ENCODE peak calls at places on chromosomes 5 and 9, in five cellular contexts. U is GM12865, Z is NCI-H2029 treated with DMSO at 0.1 percent for 48 hours, H is NCI-H2081 treated with DMSO at 0.1 percent for 48 hours, W is IMR-90. E is an unnamed sample.

GRCh38 chr9:21434202-21435014 is 5.8 kb upstream of the IFNA1 start:
- DNase-seq in U (peak; percentile 71), Z (peak; percentile 39), H (no peak), W (peak; percentile 73), E (peak; percentile 6)

GRCh38 chr5:76765249-76765648 is 49.3 kb downstream of the F2R start:
- DNase-seq in U (no peak), Z (no peak), H (no peak), W (peak; percentile 95), E (no peak)

GRCh38 chr9:17021379-17021970 is 113.4 kb upstream of the CNTLN start:
- DNase-seq in U (no peak), Z (no peak), H (no peak), W (peak; percentile 47), E (no peak)

GRCh38 chr9:127946728-127947127 is 9.1 kb upstream of the DPM2 start:
- DNase-seq in U (no peak), Z (no peak), H (no peak), W (no peak), E (no peak)

GRCh38 chr9:3746296-3747275 is 220.8 kb upstream of the RFX3 start:
- DNase-seq in U (no peak), Z (no peak), H (no peak), W (peak; percentile 89), E (no peak)

GRCh38 chr5:55421074-55421529 is 113.3 kb downstream of the MTREX start:
- DNase-seq in U (peak; percentile 86), Z (no peak), H (no peak), W (peak; percentile 63), E (peak; percentile 55)

GRCh38 chr5:111383288-111383970 is 128.9 kb downstream of the STARD4 start:
- DNase-seq in U (no peak), Z (no peak), H (no peak), W (peak; percentile 42), E (no peak)

GRCh38 chr5:138664276-138664943 is 88.8 kb upstream of the CTNNA1 start:
- DNase-seq in U (no peak), Z (no peak), H (no peak), W (peak; percentile 39), E (no peak)

GRCh38 chr5:31581498-31582099 is 49.5 kb downstream of the C5orf22 start:
- DNase-seq in U (peak; percentile 38), Z (no peak), H (peak; percentile 67), W (peak; percentile 52), E (no peak)

GRCh38 chr5:60633336-60633735 is 66.6 kb downstream of the DEPDC1B start:
- DNase-seq in U (no peak), Z (no peak), H (no peak), W (peak; percentile 87), E (no peak)

GRCh38 chr5:156906807-156907206 is 56.2 kb downstream of the TIMD4 start:
- DNase-seq in U (no peak), Z (no peak), H (no peak), W (no peak), E (no peak)

GRCh38 chr5:40791715-40792139 is 6.4 kb downstream of the PRKAA1 start:
- DNase-seq in U (no peak), Z (no peak), H (no peak), W (peak; percentile 7), E (no peak)

GRCh38 chr9:80320916-80321315 is 749.2 kb downstream of the TLE4 start:
- DNase-seq in U (no peak), Z (no peak), H (no peak), W (peak; percentile 33), E (no peak)

GRCh38 chr9:125066839-125067619 is 76.3 kb downstream of the SCAI start:
- DNase-seq in U (no peak), Z (peak; percentile 31), H (no peak), W (peak; percentile 47), E (no peak)

GRCh38 chr5:163386352-163386751 is 51.0 kb upstream of the CCNG1 start:
- DNase-seq in U (no peak), Z (no peak), H (no peak), W (no peak), E (no peak)

GRCh38 chr5:93512799-93513198 is 68.2 kb downstream of the NR2F1-AS1 start:
- DNase-seq in U (no peak), Z (no peak), H (no peak), W (peak; percentile 95), E (no peak)

GRCh38 chr9:23702311-23702922 is 123.6 kb downstream of the ELAVL2 start:
- DNase-seq in U (no peak), Z (no peak), H (no peak), W (no peak), E (no peak)

GRCh38 chr5:5306696-5307095 is 115.8 kb upstream of the ICE1 start:
- DNase-seq in U (no peak), Z (no peak), H (no peak), W (peak; percentile 4), E (no peak)

GRCh38 chr9:35831040-35831439 is 2.0 kb downstream of the TMEM8B start:
- DNase-seq in U (no peak), Z (no peak), H (no peak), W (no peak), E (no peak)

GRCh38 chr5:176850371-176851245 is 40.2 kb downstream of the UNC5A start:
- DNase-seq in U (no peak), Z (no peak), H (no peak), W (no peak), E (no peak)

GRCh38 chr9:134644715-134645606 is 3.4 kb downstream of the COL5A1 start:
- DNase-seq in U (no peak), Z (no peak), H (no peak), W (peak; percentile 99), E (no peak)

GRCh38 chr5:114122852-114123251 is 239.0 kb upstream of the KCNN2 start:
- DNase-seq in U (no peak), Z (no peak), H (no peak), W (no peak), E (no peak)

GRCh38 chr9:137589441-137590122 is 730 bp downstream of the ZMYND19 start:
- DNase-seq in U (peak; percentile 40), Z (no peak), H (no peak), W (no peak), E (no peak)

GRCh38 chr9:107866912-107867311 is 377.3 kb upstream of the KLF4 start:
- DNase-seq in U (no peak), Z (no peak), H (no peak), W (peak; percentile 23), E (no peak)

GRCh38 chr9:121277518-121278275 is 9.7 kb downstream of the GSN start:
- DNase-seq in U (no peak), Z (no peak), H (no peak), W (peak; percentile 77), E (no peak)

GRCh38 chr9:116628706-116629105 is 58.4 kb upstream of the TRIM32 start:
- DNase-seq in U (no peak), Z (no peak), H (no peak), W (no peak), E (no peak)

GRCh38 chr9:119078015-119078414 is 291.2 kb downstream of the BRINP1 start:
- DNase-seq in U (no peak), Z (no peak), H (peak; percentile 28), W (no peak), E (no peak)

GRCh38 chr9:128456613-128457061 is 831 bp downstream of the ODF2 start:
- DNase-seq in U (peak; percentile 75), Z (peak; percentile 19), H (peak; percentile 17), W (peak; percentile 58), E (peak; percentile 95)

GRCh38 chr5:152332696-152333095 is 72.4 kb downstream of the NMUR2 start:
- DNase-seq in U (no peak), Z (peak; percentile 10), H (peak; percentile 87), W (no peak), E (no peak)

GRCh38 chr5:159038907-159039306 is 60.8 kb downstream of the EBF1 start:
- DNase-seq in U (peak; percentile 42), Z (no peak), H (no peak), W (peak; percentile 90), E (no peak)

GRCh38 chr5:122154910-122155309 is 25.6 kb downstream of the ZNF474 start:
- DNase-seq in U (no peak), Z (no peak), H (no peak), W (peak; percentile 89), E (no peak)

GRCh38 chr9:77808750-77809079 is 160.6 kb upstream of the GNA14 start:
- DNase-seq in U (no peak), Z (no peak), H (no peak), W (no peak), E (no peak)

GRCh38 chr9:107154766-107155165 is 128.3 kb upstream of the RAD23B start:
- DNase-seq in U (no peak), Z (no peak), H (no peak), W (no peak), E (no peak)

GRCh38 chr9:93111371-93112115 is 15.5 kb downstream of the CARD19 start:
- DNase-seq in U (no peak), Z (no peak), H (no peak), W (peak; percentile 48), E (no peak)

GRCh38 chr9:115234094-115234493 is 116.1 kb upstream of the TNC start:
- DNase-seq in U (no peak), Z (no peak), H (no peak), W (peak; percentile 91), E (no peak)

E was measured in GM13977.